ENCODE peak calls at places on chromosomes 5 and 9, in seven cellular contexts. One of them, this sample, is unnamed.
A peak's percentile ranks its signal among the peaks of the same experiment; 100 is the strongest.

GRCh38 chr5:133618141-133618540 is 5.8 kb upstream of the FSTL4 start:
- DNase-seq in H1: no peak
- DNase-seq in K562: no peak
- DNase-seq in HCT116: no peak
- DNase-seq in HepG2: no peak
- DNase-seq in SK-N-SH: no peak
- DNase-seq in GM12878: no peak
- DNase-seq in this sample: no peak

GRCh38 chr5:82758881-82759280 is 318.3 kb downstream of the TMEM167A start:
- DNase-seq in GM12878: no peak
- DNase-seq in K562: no peak
- DNase-seq in HCT116: no peak
- DNase-seq in H1: no peak
- DNase-seq in SK-N-SH: no peak
- DNase-seq in HepG2: no peak
- DNase-seq in this sample: no peak

GRCh38 chr5:118561971-118562370 is 426.4 kb downstream of the DTWD2 start:
- DNase-seq in GM12878: no peak
- DNase-seq in K562: no peak
- DNase-seq in H1: no peak
- DNase-seq in HepG2: no peak
- DNase-seq in SK-N-SH: no peak
- DNase-seq in HCT116: no peak
- DNase-seq in this sample: no peak

GRCh38 chr5:134209477-134210240 is 16.2 kb downstream of the PPP2CA start:
- DNase-seq in SK-N-SH: no peak
- DNase-seq in HepG2: no peak
- DNase-seq in GM12878: no peak
- DNase-seq in HCT116: no peak
- DNase-seq in H1: no peak
- DNase-seq in K562: no peak
- DNase-seq in this sample: no peak

GRCh38 chr5:50751064-50751657 is 84.7 kb downstream of the PARP8 start:
- DNase-seq in HepG2: peak; percentile 30
- DNase-seq in K562: peak; percentile 31
- DNase-seq in GM12878: peak; percentile 27
- DNase-seq in HCT116: peak; percentile 32
- DNase-seq in H1: no peak
- DNase-seq in SK-N-SH: peak; percentile 48
- DNase-seq in this sample: peak; percentile 74

GRCh38 chr9:7055201-7055903 is 297.6 kb downstream of the KDM4C start:
- DNase-seq in H1: no peak
- DNase-seq in K562: no peak
- DNase-seq in SK-N-SH: no peak
- DNase-seq in GM12878: peak; percentile 17
- DNase-seq in HepG2: no peak
- DNase-seq in HCT116: no peak
- DNase-seq in this sample: no peak

GRCh38 chr5:38738898-38739743 is 106.7 kb upstream of the OSMR start:
- DNase-seq in HCT116: no peak
- DNase-seq in H1: no peak
- DNase-seq in GM12878: no peak
- DNase-seq in SK-N-SH: no peak
- DNase-seq in HepG2: no peak
- DNase-seq in K562: no peak
- DNase-seq in this sample: no peak

GRCh38 chr9:133725886-133726285 is 12.3 kb downstream of the SARDH start:
- DNase-seq in SK-N-SH: peak; percentile 11
- DNase-seq in HCT116: no peak
- DNase-seq in K562: no peak
- DNase-seq in H1: no peak
- DNase-seq in HepG2: no peak
- DNase-seq in GM12878: no peak
- DNase-seq in this sample: no peak

GRCh38 chr5:64074533-64074932 is 91.1 kb upstream of the RNF180 start:
- DNase-seq in GM12878: no peak
- DNase-seq in SK-N-SH: peak; percentile 43
- DNase-seq in H1: no peak
- DNase-seq in K562: peak; percentile 37
- DNase-seq in HCT116: no peak
- DNase-seq in HepG2: peak; percentile 21
- DNase-seq in this sample: peak; percentile 62

GRCh38 chr5:172283020-172283861 is at the start of gene UBTD2:
- DNase-seq in HCT116: no peak
- DNase-seq in HepG2: peak; percentile 45
- DNase-seq in H1: no peak
- DNase-seq in K562: peak; percentile 82
- DNase-seq in SK-N-SH: peak; percentile 94
- DNase-seq in GM12878: no peak
- DNase-seq in this sample: peak; percentile 64

GRCh38 chr5:176400382-176401156 is 12.0 kb downstream of the HIGD2A start:
- DNase-seq in HCT116: no peak
- DNase-seq in GM12878: no peak
- DNase-seq in HepG2: no peak
- DNase-seq in K562: no peak
- DNase-seq in H1: no peak
- DNase-seq in SK-N-SH: no peak
- DNase-seq in this sample: no peak

GRCh38 chr9:109599131-109599530 is 101.0 kb upstream of the PTPN3 start:
- DNase-seq in H1: no peak
- DNase-seq in HCT116: no peak
- DNase-seq in SK-N-SH: no peak
- DNase-seq in GM12878: no peak
- DNase-seq in HepG2: no peak
- DNase-seq in K562: no peak
- DNase-seq in this sample: no peak

GRCh38 chr9:90890146-90890545 is 88.5 kb downstream of the SYK start:
- DNase-seq in K562: no peak
- DNase-seq in GM12878: no peak
- DNase-seq in H1: no peak
- DNase-seq in HepG2: peak; percentile 10
- DNase-seq in SK-N-SH: peak; percentile 37
- DNase-seq in HCT116: no peak
- DNase-seq in this sample: no peak

GRCh38 chr9:138082918-138083636 is 205.5 kb downstream of the CACNA1B start:
- DNase-seq in HepG2: no peak
- DNase-seq in H1: no peak
- DNase-seq in GM12878: no peak
- DNase-seq in SK-N-SH: peak; percentile 4
- DNase-seq in K562: no peak
- DNase-seq in HCT116: no peak
- DNase-seq in this sample: no peak

GRCh38 chr9:6904366-6904765 is 146.6 kb downstream of the KDM4C start:
- DNase-seq in HCT116: no peak
- DNase-seq in H1: no peak
- DNase-seq in SK-N-SH: no peak
- DNase-seq in GM12878: no peak
- DNase-seq in K562: no peak
- DNase-seq in HepG2: no peak
- DNase-seq in this sample: no peak

GRCh38 chr5:146878471-146879172 is at the start of gene PPP2R2B:
- DNase-seq in HCT116: no peak
- DNase-seq in SK-N-SH: peak; percentile 86
- DNase-seq in H1: no peak
- DNase-seq in GM12878: no peak
- DNase-seq in K562: no peak
- DNase-seq in HepG2: no peak
- DNase-seq in this sample: no peak
- TF ChIP-seq JUND in HCT116: no peak
- TF ChIP-seq JUND in SK-N-SH: no peak
- TF ChIP-seq JUND in H1: no peak
- TF ChIP-seq JUND in GM12878: no peak
- TF ChIP-seq JUND in K562: no peak
- TF ChIP-seq JUND in HepG2: no peak
- TF ChIP-seq JUND in this sample: no peak

GRCh38 chr9:112719696-112720095 is 1.8 kb upstream of the INIP start:
- DNase-seq in HCT116: no peak
- DNase-seq in SK-N-SH: no peak
- DNase-seq in H1: no peak
- DNase-seq in K562: no peak
- DNase-seq in HepG2: no peak
- DNase-seq in GM12878: no peak
- DNase-seq in this sample: no peak

GRCh38 chr9:112717669-112718331 is at the start of gene INIP:
- DNase-seq in H1: peak; percentile 94
- DNase-seq in K562: peak; percentile 97
- DNase-seq in SK-N-SH: peak; percentile 96
- DNase-seq in HepG2: peak; percentile 95
- DNase-seq in HCT116: peak; percentile 96
- DNase-seq in GM12878: peak; percentile 87
- DNase-seq in this sample: peak; percentile 92

GRCh38 chr9:112719292-112719691 is 1.4 kb upstream of the INIP start:
- DNase-seq in HepG2: no peak
- DNase-seq in HCT116: no peak
- DNase-seq in H1: no peak
- DNase-seq in SK-N-SH: no peak
- DNase-seq in K562: no peak
- DNase-seq in GM12878: no peak
- DNase-seq in this sample: no peak
- TF ChIP-seq JUND in HepG2: no peak
- TF ChIP-seq JUND in HCT116: no peak
- TF ChIP-seq JUND in H1: no peak
- TF ChIP-seq JUND in SK-N-SH: no peak
- TF ChIP-seq JUND in K562: no peak
- TF ChIP-seq JUND in GM12878: no peak
- TF ChIP-seq JUND in this sample: no peak

GRCh38 chr5:114458726-114459125 is 96.9 kb downstream of the KCNN2 start:
- DNase-seq in GM12878: no peak
- DNase-seq in SK-N-SH: no peak
- DNase-seq in H1: no peak
- DNase-seq in K562: no peak
- DNase-seq in HepG2: no peak
- DNase-seq in HCT116: no peak
- DNase-seq in this sample: no peak
- TF ChIP-seq JUND in GM12878: no peak
- TF ChIP-seq JUND in SK-N-SH: no peak
- TF ChIP-seq JUND in H1: no peak
- TF ChIP-seq JUND in K562: no peak
- TF ChIP-seq JUND in HepG2: no peak
- TF ChIP-seq JUND in HCT116: no peak
- TF ChIP-seq JUND in this sample: no peak

GRCh38 chr5:132539716-132540115 is 3.6 kb downstream of the IL5 start:
- DNase-seq in HepG2: peak; percentile 21
- DNase-seq in K562: peak; percentile 29
- DNase-seq in H1: no peak
- DNase-seq in GM12878: no peak
- DNase-seq in HCT116: no peak
- DNase-seq in SK-N-SH: no peak
- DNase-seq in this sample: no peak
- TF ChIP-seq JUND in HepG2: no peak
- TF ChIP-seq JUND in K562: peak; percentile 43
- TF ChIP-seq JUND in H1: no peak
- TF ChIP-seq JUND in GM12878: no peak
- TF ChIP-seq JUND in HCT116: no peak
- TF ChIP-seq JUND in SK-N-SH: no peak
- TF ChIP-seq JUND in this sample: no peak

GRCh38 chr9:89204811-89205210 is 26.2 kb upstream of the SHC3 start:
- DNase-seq in H1: no peak
- DNase-seq in HepG2: no peak
- DNase-seq in SK-N-SH: no peak
- DNase-seq in GM12878: no peak
- DNase-seq in K562: no peak
- DNase-seq in HCT116: no peak
- DNase-seq in this sample: no peak
- TF ChIP-seq JUND in H1: no peak
- TF ChIP-seq JUND in HepG2: no peak
- TF ChIP-seq JUND in SK-N-SH: no peak
- TF ChIP-seq JUND in GM12878: no peak
- TF ChIP-seq JUND in K562: no peak
- TF ChIP-seq JUND in HCT116: no peak
- TF ChIP-seq JUND in this sample: no peak

GRCh38 chr9:2157277-2158105 is 142.3 kb downstream of the SMARCA2 start:
- DNase-seq in HepG2: no peak
- DNase-seq in GM12878: no peak
- DNase-seq in H1: no peak
- DNase-seq in K562: no peak
- DNase-seq in HCT116: no peak
- DNase-seq in SK-N-SH: peak; percentile 23
- DNase-seq in this sample: peak; percentile 32

GRCh38 chr9:2159521-2160417 is 144.6 kb downstream of the SMARCA2 start:
- DNase-seq in K562: no peak
- DNase-seq in SK-N-SH: no peak
- DNase-seq in HepG2: no peak
- DNase-seq in HCT116: no peak
- DNase-seq in H1: no peak
- DNase-seq in GM12878: no peak
- DNase-seq in this sample: no peak

GRCh38 chr9:2158111-2158610 is 143.0 kb downstream of the SMARCA2 start:
- DNase-seq in H1: no peak
- DNase-seq in SK-N-SH: peak; percentile 19
- DNase-seq in K562: no peak
- DNase-seq in HCT116: no peak
- DNase-seq in HepG2: no peak
- DNase-seq in GM12878: peak; percentile 39
- DNase-seq in this sample: peak; percentile 41

GRCh38 chr9:2155966-2156365 is 140.8 kb downstream of the SMARCA2 start:
- DNase-seq in GM12878: no peak
- DNase-seq in SK-N-SH: no peak
- DNase-seq in HepG2: no peak
- DNase-seq in K562: no peak
- DNase-seq in HCT116: no peak
- DNase-seq in H1: no peak
- DNase-seq in this sample: no peak

DNA sequence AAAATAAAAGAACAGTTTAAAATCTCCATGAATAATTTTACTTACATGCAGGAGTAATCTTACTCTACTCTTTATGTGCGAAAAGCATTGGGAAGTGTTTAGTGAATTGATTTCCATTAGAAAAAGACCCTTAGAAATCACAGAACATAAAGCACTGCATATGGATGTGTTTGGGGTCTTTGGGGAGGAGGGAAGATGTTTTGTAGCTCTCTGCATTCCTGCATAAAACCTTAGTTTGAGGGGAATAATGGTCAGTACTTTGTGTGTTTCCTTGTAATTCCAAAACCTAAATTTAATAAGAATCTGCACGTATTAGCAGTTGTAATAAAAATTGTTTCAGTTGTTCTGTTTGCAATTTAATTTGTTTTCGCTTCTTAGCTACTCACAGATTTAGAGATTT is 143.6 kb downstream of the SMARCA2 start:
- DNase-seq in HepG2: no peak
- DNase-seq in H1: no peak
- DNase-seq in GM12878: no peak
- DNase-seq in HCT116: no peak
- DNase-seq in K562: no peak
- DNase-seq in SK-N-SH: no peak
- DNase-seq in this sample: no peak
- TF ChIP-seq JUND in HepG2: no peak
- TF ChIP-seq JUND in H1: no peak
- TF ChIP-seq JUND in GM12878: no peak
- TF ChIP-seq JUND in HCT116: no peak
- TF ChIP-seq JUND in K562: no peak
- TF ChIP-seq JUND in SK-N-SH: no peak
- TF ChIP-seq JUND in this sample: no peak

DNA sequence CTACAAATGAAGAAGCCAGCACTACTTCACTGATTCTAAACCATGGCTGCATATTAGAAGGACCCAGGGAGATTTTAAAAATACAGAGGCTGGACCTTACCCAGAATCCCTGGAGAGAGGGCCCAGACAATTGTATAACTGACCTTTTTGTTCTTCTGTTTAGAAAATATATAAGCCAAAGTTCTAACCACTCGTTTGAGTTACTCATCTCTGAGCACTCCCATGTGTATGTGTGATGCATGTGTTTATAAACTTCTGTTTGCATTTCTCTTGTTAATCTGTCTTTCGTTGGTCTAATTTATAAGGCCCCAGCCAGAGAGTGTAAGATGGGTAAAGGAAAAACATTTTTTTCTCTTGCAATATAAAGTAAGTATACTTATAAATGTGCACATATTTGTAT is 443.9 kb downstream of the ZNF608 start:
- DNase-seq in K562: no peak
- DNase-seq in SK-N-SH: no peak
- DNase-seq in HepG2: no peak
- DNase-seq in GM12878: no peak
- DNase-seq in HCT116: no peak
- DNase-seq in H1: no peak
- DNase-seq in this sample: no peak
- TF ChIP-seq JUND in K562: no peak
- TF ChIP-seq JUND in SK-N-SH: no peak
- TF ChIP-seq JUND in HepG2: no peak
- TF ChIP-seq JUND in GM12878: no peak
- TF ChIP-seq JUND in HCT116: no peak
- TF ChIP-seq JUND in H1: no peak
- TF ChIP-seq JUND in this sample: no peak